ENCODE peak calls at places on chromosome 12, in five cellular contexts. One of them, this sample, is unnamed.
A peak's percentile ranks its signal among the peaks of the same experiment; 100 is the strongest.

GRCh38 chr12:41621288-41621687 is 433.2 kb downstream of the PDZRN4 start:
- DNase-seq in psoas muscle: no peak
- DNase-seq in AG04450: no peak
- DNase-seq in bronchial epithelial cell: peak; percentile 32
- DNase-seq in neural progenitor cell: no peak
- DNase-seq in this sample: no peak

GRCh38 chr12:56629459-56630179 is 507 bp downstream of the BAZ2A start:
- DNase-seq in psoas muscle: peak; percentile 71
- DNase-seq in AG04450: no peak
- DNase-seq in bronchial epithelial cell: no peak
- DNase-seq in neural progenitor cell: peak; percentile 34
- DNase-seq in this sample: no peak

GRCh38 chr12:104865080-104865479 is 93.0 kb downstream of the SLC41A2 start:
- DNase-seq in psoas muscle: no peak
- DNase-seq in AG04450: no peak
- DNase-seq in bronchial epithelial cell: no peak
- DNase-seq in neural progenitor cell: no peak
- DNase-seq in this sample: no peak

GRCh38 chr12:18690653-18691052 is 47.2 kb downstream of the PLCZ1 start:
- DNase-seq in psoas muscle: no peak
- DNase-seq in AG04450: peak; percentile 68
- DNase-seq in bronchial epithelial cell: peak; percentile 100
- DNase-seq in neural progenitor cell: no peak
- DNase-seq in this sample: peak; percentile 90

GRCh38 chr12:27709932-27710591 is 570 bp upstream of the MRPS35 start:
- DNase-seq in psoas muscle: no peak
- DNase-seq in AG04450: no peak
- DNase-seq in bronchial epithelial cell: peak; percentile 66
- DNase-seq in neural progenitor cell: no peak
- DNase-seq in this sample: peak; percentile 65

GRCh38 chr12:5567021-5567744 is 135.3 kb downstream of the NTF3 start:
- DNase-seq in psoas muscle: no peak
- DNase-seq in AG04450: no peak
- DNase-seq in bronchial epithelial cell: no peak
- DNase-seq in neural progenitor cell: no peak
- DNase-seq in this sample: no peak

GRCh38 chr12:79659961-79660431 is 30.8 kb downstream of the PAWR start:
- DNase-seq in psoas muscle: no peak
- DNase-seq in AG04450: no peak
- DNase-seq in bronchial epithelial cell: no peak
- DNase-seq in neural progenitor cell: no peak
- DNase-seq in this sample: no peak

GRCh38 chr12:30754383-30754749 is 385 bp downstream of the CAPRIN2 start:
- DNase-seq in psoas muscle: no peak
- DNase-seq in AG04450: no peak
- DNase-seq in bronchial epithelial cell: no peak
- DNase-seq in neural progenitor cell: no peak
- DNase-seq in this sample: no peak

GRCh38 chr12:121181181-121181580 is 28.7 kb upstream of the P2RX4 start:
- DNase-seq in psoas muscle: no peak
- DNase-seq in AG04450: no peak
- DNase-seq in bronchial epithelial cell: no peak
- DNase-seq in neural progenitor cell: no peak
- DNase-seq in this sample: peak; percentile 71

GRCh38 chr12:115609356-115609755 is 668.1 kb downstream of the MED13L start:
- DNase-seq in psoas muscle: no peak
- DNase-seq in AG04450: no peak
- DNase-seq in bronchial epithelial cell: no peak
- DNase-seq in neural progenitor cell: no peak
- DNase-seq in this sample: no peak

GRCh38 chr12:22759769-22760674 is 135.1 kb downstream of the ETNK1 start:
- DNase-seq in psoas muscle: no peak
- DNase-seq in AG04450: no peak
- DNase-seq in bronchial epithelial cell: no peak
- DNase-seq in neural progenitor cell: no peak
- DNase-seq in this sample: no peak

GRCh38 chr12:29354954-29355353 is 26.0 kb downstream of the ERGIC2 start:
- DNase-seq in psoas muscle: no peak
- DNase-seq in AG04450: no peak
- DNase-seq in bronchial epithelial cell: no peak
- DNase-seq in neural progenitor cell: no peak
- DNase-seq in this sample: no peak

GRCh38 chr12:6335451-6336078 is 6.3 kb downstream of the TNFRSF1A start:
- DNase-seq in psoas muscle: peak; percentile 86
- DNase-seq in AG04450: peak; percentile 53
- DNase-seq in bronchial epithelial cell: peak; percentile 82
- DNase-seq in neural progenitor cell: peak; percentile 58
- DNase-seq in this sample: peak; percentile 88

GRCh38 chr12:22443379-22444316 is 100.7 kb downstream of the C2CD5 start:
- DNase-seq in psoas muscle: peak; percentile 49
- DNase-seq in AG04450: peak; percentile 36
- DNase-seq in bronchial epithelial cell: peak; percentile 68
- DNase-seq in neural progenitor cell: peak; percentile 91
- DNase-seq in this sample: peak; percentile 47

GRCh38 chr12:113462880-113463745 is 8.6 kb downstream of the LHX5 start:
- DNase-seq in psoas muscle: no peak
- DNase-seq in AG04450: no peak
- DNase-seq in bronchial epithelial cell: no peak
- DNase-seq in neural progenitor cell: peak; percentile 71
- DNase-seq in this sample: no peak
- H3K4me3 ChIP-seq in psoas muscle: peak overlapping the region; percentile 41
- H3K4me3 ChIP-seq in AG04450: no peak overlapping the region
- H3K4me3 ChIP-seq in bronchial epithelial cell: no peak overlapping the region
- H3K4me3 ChIP-seq in neural progenitor cell: peak overlapping the region; percentile 95
- H3K4me3 ChIP-seq in this sample: no peak overlapping the region

GRCh38 chr12:109612975-109613502 is 39.4 kb downstream of the MVK start:
- DNase-seq in psoas muscle: no peak
- DNase-seq in AG04450: no peak
- DNase-seq in bronchial epithelial cell: peak; percentile 21
- DNase-seq in neural progenitor cell: no peak
- DNase-seq in this sample: peak; percentile 17
- TF ChIP-seq CTCF in psoas muscle: no peak
- TF ChIP-seq CTCF in AG04450: peak; percentile 42
- TF ChIP-seq CTCF in bronchial epithelial cell: peak; percentile 49
- TF ChIP-seq CTCF in neural progenitor cell: peak; percentile 40
- TF ChIP-seq CTCF in this sample: peak; percentile 31

DNA sequence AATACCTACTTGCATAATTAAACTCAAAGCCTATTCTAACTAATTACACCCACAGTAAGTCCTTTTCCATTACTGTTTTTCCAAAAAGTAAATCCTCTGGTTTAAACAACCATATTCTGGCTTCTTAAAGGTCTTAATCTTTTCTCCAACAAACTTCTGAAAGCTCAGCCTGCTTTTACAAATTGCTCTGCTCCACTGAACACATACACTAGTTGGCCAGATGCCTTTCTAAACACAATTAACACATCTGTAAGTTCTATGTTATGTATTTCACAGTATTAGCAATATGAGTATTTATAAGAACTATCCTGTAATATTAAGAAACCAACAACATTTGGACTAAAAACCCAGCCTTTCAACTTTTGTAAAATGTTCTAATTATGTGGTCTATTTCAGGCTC is 30.1 kb downstream of the PTPRB start:
- DNase-seq in psoas muscle: no peak
- DNase-seq in AG04450: no peak
- DNase-seq in bronchial epithelial cell: no peak
- DNase-seq in neural progenitor cell: no peak
- DNase-seq in this sample: no peak
- H3K4me3 ChIP-seq in psoas muscle: peak overlapping the region; percentile 59
- H3K4me3 ChIP-seq in AG04450: no peak overlapping the region
- H3K4me3 ChIP-seq in bronchial epithelial cell: no peak overlapping the region
- H3K4me3 ChIP-seq in neural progenitor cell: no peak overlapping the region
- H3K4me3 ChIP-seq in this sample: no peak overlapping the region

DNA sequence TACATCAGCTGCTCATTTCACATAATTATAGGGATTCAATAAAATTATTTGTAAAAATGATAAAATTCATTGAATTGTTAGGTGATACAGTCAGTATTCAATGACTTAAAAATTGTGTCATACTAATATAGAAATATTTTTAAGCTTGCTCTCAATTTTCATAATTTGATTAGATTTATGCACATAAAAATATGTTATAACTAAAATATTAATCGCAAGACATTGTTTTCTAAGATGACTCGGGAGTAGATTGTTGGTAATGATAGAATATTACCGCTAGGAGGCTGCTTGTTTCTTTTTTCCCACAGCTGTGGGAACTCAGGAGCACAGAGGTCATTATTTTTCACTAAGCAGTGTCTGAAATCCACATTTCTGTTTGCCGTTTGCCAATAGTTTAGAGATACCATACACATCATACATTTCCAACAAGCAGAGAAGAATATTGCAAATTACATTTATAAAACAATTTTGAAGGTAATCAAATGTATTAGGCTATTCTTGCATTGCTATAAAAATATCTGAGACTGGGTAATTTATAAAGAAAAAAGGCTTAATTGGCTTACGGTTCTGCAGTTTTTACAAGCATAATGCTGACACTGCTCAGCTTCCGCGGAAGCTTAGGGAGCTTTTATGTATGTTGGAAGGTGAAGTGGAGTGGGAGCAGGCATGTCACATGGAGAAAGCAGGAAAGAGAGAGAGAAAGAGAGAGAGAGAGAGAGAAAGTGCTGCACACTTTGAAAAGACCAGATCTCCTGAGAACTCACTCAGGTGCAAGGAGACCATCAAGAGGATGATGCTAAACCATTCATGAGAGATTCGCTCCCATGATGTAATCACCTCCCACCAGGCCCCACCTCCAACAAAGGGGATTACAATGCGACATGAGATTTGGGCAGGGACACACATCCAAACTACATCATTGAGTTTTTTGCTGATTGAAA is 9.2 kb downstream of the CD69 start:
- DNase-seq in psoas muscle: no peak
- DNase-seq in AG04450: no peak
- DNase-seq in bronchial epithelial cell: peak; percentile 20
- DNase-seq in neural progenitor cell: peak; percentile 14
- DNase-seq in this sample: peak; percentile 7
- TF ChIP-seq CTCF in psoas muscle: peak; percentile 15
- TF ChIP-seq CTCF in AG04450: peak; percentile 54
- TF ChIP-seq CTCF in bronchial epithelial cell: peak; percentile 43
- TF ChIP-seq CTCF in neural progenitor cell: no peak
- TF ChIP-seq CTCF in this sample: peak; percentile 27

GRCh38 chr12:50050119-50050385 is 7.3 kb upstream of the ASIC1 start:
- DNase-seq in psoas muscle: no peak
- DNase-seq in AG04450: no peak
- DNase-seq in bronchial epithelial cell: no peak
- DNase-seq in neural progenitor cell: no peak
- DNase-seq in this sample: no peak
- H3K4me3 ChIP-seq in psoas muscle: no peak overlapping the region
- H3K4me3 ChIP-seq in AG04450: peak overlapping the region; percentile 36
- H3K4me3 ChIP-seq in bronchial epithelial cell: no peak overlapping the region
- H3K4me3 ChIP-seq in neural progenitor cell: no peak overlapping the region
- H3K4me3 ChIP-seq in this sample: no peak overlapping the region

DNA sequence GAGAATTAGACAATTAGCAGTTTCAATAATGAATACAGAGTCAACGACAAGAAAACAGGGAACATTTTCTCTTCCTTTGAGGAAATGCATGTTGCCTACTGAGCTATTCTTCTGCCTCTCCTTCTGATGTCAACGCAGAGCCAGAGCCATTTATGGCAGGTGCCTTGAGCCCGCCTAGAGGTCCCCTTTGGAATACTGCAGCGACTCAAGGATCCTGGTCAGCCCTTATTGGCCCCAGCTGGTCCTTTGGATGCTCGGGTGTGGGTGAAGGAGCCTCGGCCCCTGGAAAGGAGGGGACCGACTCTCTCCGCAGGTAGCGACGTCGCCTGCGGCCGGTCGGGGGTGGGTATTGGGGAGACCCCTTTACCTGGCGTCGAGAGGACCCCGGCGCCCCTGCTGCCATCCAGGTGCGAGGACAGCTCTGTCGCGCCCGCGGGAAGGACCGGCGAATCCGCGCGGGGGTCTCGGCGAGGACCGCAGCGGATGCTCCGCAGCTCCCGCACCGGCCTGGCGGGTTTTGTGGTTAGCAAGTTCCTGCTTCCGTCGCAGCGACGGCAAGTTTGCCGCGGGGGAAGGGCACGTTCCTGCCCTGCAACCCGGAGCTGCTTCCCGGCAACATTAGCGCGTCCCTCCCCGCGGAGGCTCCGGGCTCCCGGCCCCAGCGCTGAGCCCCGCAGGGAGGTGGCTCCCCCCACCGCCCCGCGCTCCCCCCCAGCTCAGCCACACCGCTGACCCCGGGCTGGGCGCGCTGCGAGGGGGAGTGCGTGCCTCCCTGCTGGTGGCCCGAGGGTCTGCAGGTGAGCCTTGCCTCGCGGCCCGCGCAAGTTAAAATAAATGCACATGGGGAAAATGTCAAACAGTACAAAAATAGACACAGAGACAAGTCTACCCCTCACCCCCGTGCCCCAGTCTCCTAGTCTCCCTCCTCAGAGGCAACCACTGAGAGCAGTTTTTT is at the start of gene MANSC1:
- DNase-seq in psoas muscle: peak; percentile 75
- DNase-seq in AG04450: no peak
- DNase-seq in bronchial epithelial cell: no peak
- DNase-seq in neural progenitor cell: peak; percentile 81
- DNase-seq in this sample: peak; percentile 71
- TF ChIP-seq CTCF in psoas muscle: peak; percentile 34
- TF ChIP-seq CTCF in AG04450: peak; percentile 35
- TF ChIP-seq CTCF in bronchial epithelial cell: peak; percentile 43
- TF ChIP-seq CTCF in neural progenitor cell: peak; percentile 54
- TF ChIP-seq CTCF in this sample: peak; percentile 32

DNA sequence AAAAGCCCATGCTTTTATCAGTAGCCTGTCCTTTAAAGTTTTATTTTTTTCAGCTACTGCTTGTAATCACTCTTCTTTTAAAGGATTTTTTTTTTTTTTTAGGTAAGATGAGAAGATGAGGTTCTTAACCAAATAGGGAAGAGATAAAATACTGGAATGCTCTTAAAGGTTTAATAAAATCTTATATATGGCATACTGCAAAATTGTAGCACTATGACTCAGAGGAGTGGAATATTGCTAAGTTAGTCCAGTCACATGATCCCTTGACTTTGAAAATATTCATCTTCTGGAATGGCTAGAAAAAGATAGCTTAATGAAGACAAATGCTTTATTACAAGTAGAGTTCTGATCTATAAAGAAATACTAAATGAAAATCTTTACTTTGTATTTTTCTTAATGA is 116.6 kb downstream of the NAV3 start:
- DNase-seq in psoas muscle: no peak
- DNase-seq in AG04450: no peak
- DNase-seq in bronchial epithelial cell: peak; percentile 67
- DNase-seq in neural progenitor cell: no peak
- DNase-seq in this sample: peak; percentile 45
- H3K4me3 ChIP-seq in psoas muscle: no peak overlapping the region
- H3K4me3 ChIP-seq in AG04450: peak overlapping the region; percentile 28
- H3K4me3 ChIP-seq in bronchial epithelial cell: no peak overlapping the region
- H3K4me3 ChIP-seq in neural progenitor cell: no peak overlapping the region
- H3K4me3 ChIP-seq in this sample: peak overlapping the region; percentile 11